ENCODE peak calls at places on chromosomes 7 and 10, in four cellular contexts. X is HEK293T; E is spleen; I is stimulated activated CD8-positive, alpha-beta memory T cell treated with anti-CD3 and anti-CD28 coated beads, Interleukin-2, amount 100 ng/mL, for 1 hour. A is an unnamed sample.
A peak's percentile ranks its signal among the peaks of the same experiment; 100 is the strongest.

GRCh38 chr7:101518348-101518747 is 110.7 kb downstream of the MYL10 start:
- DNase-seq in I (no peak), E (no peak), X (no peak), A (no peak)

GRCh38 chr7:156669035-156669828 is 28.7 kb downstream of the RNF32 start:
- DNase-seq in I (no peak), E (no peak), X (no peak), A (no peak)

GRCh38 chr10:21084700-21085099 is 187.6 kb upstream of the NEBL start:
- DNase-seq in E (no peak), I (no peak), X (no peak), A (no peak)

GRCh38 chr7:115070311-115070710 is 148.4 kb downstream of the MDFIC start:
- DNase-seq in I (no peak), X (no peak), E (no peak), A (no peak)

GRCh38 chr7:106604303-106604918 is 56.5 kb downstream of the CCDC71L start:
- DNase-seq in E (no peak), X (no peak), I (no peak), A (no peak)

GRCh38 chr7:81244213-81244612 is 325.4 kb upstream of the SEMA3C start:
- DNase-seq in I (no peak), X (peak; percentile 14), E (no peak), A (peak; percentile 42)

GRCh38 chr7:69104023-69104422 is 494.3 kb upstream of the AUTS2 start:
- DNase-seq in X (no peak), I (no peak), E (no peak), A (no peak)

GRCh38 chr7:111138196-111138569 is 47.3 kb downstream of the LRRN3 start:
- DNase-seq in I (peak; percentile 9), X (no peak), E (peak; percentile 71), A (peak; percentile 15)

GRCh38 chr10:110643670-110644597 is at the start of gene RBM20:
- DNase-seq in X (peak; percentile 63), I (no peak), E (peak; percentile 77), A (peak; percentile 81)

GRCh38 chr7:93884541-93884940 is 6.0 kb downstream of the TFPI2 start:
- DNase-seq in E (no peak), I (no peak), X (no peak), A (no peak)

GRCh38 chr10:5832946-5833345 is 19.7 kb upstream of the GDI2 start:
- DNase-seq in I (no peak), E (peak; percentile 51), X (no peak), A (no peak)

GRCh38 chr10:101130984-101131961 is at the start of gene TLX1:
- DNase-seq in E (no peak), I (no peak), X (no peak), A (peak; percentile 76)

GRCh38 chr10:127853868-127854768 is 38.6 kb downstream of the CLRN3 start:
- DNase-seq in I (peak; percentile 14), X (peak; percentile 85), E (peak; percentile 90), A (peak; percentile 68)